ENCODE peak calls at places on chromosome 6, in five cellular contexts. X, W, A, H and L are unnamed samples.
A peak's percentile ranks its signal among the peaks of the same experiment; 100 is the strongest.

GRCh38 chr6:7112741-7113313 is 5.1 kb downstream of the RREB1 start:
- DNase-seq in X (peak; percentile 69), W (peak; percentile 82), A (no peak), H (peak; percentile 63), L (peak; percentile 39)

GRCh38 chr6:107185570-107185969 is 70.3 kb upstream of the BEND3 start:
- DNase-seq in X (no peak), W (no peak), A (no peak), H (no peak), L (no peak)

GRCh38 chr6:137489410-137490371 is 4.5 kb downstream of the OLIG3 start:
- DNase-seq in X (no peak), W (no peak), A (peak; percentile 46), H (no peak), L (no peak)

GRCh38 chr6:44022296-44022661 is 105.0 kb downstream of the MRPL14 start:
- DNase-seq in X (peak; percentile 45), W (no peak), A (no peak), H (no peak), L (no peak)

GRCh38 chr6:96939019-96939805 is 14.7 kb downstream of the KLHL32 start:
- DNase-seq in X (no peak), W (no peak), A (no peak), H (peak; percentile 25), L (peak; percentile 53)

GRCh38 chr6:34237722-34238506 is 1.2 kb downstream of the HMGA1 start:
- DNase-seq in X (peak; percentile 81), W (peak; percentile 80), A (no peak), H (peak; percentile 87), L (no peak)

GRCh38 chr6:121645100-121645745 is 209.8 kb downstream of the GJA1 start:
- DNase-seq in X (no peak), W (no peak), A (no peak), H (no peak), L (no peak)

GRCh38 chr6:146990284-146990683 is 213.9 kb upstream of the STXBP5 start:
- DNase-seq in X (no peak), W (no peak), A (no peak), H (no peak), L (no peak)

GRCh38 chr6:153215242-153215641 is 84.2 kb upstream of the RGS17 start:
- DNase-seq in X (no peak), W (no peak), A (no peak), H (no peak), L (no peak)

GRCh38 chr6:37029249-37029959 is 23.9 kb downstream of the FGD2 start:
- DNase-seq in X (peak; percentile 85), W (peak; percentile 84), A (peak; percentile 48), H (peak; percentile 59), L (no peak)

GRCh38 chr6:90294614-90294988 is 2.0 kb downstream of the BACH2 start:
- DNase-seq in X (no peak), W (no peak), A (no peak), H (peak; percentile 71), L (peak; percentile 16)

GRCh38 chr6:38554700-38555413 is 84.9 kb downstream of the BTBD9 start:
- DNase-seq in X (no peak), W (no peak), A (no peak), H (no peak), L (peak; percentile 23)

GRCh38 chr6:38794682-38795081 is 79.6 kb downstream of the DNAH8 start:
- DNase-seq in X (no peak), W (no peak), A (no peak), H (no peak), L (no peak)

GRCh38 chr6:155274533-155274932 is 10.7 kb downstream of the CLDN20 start:
- DNase-seq in X (no peak), W (no peak), A (no peak), H (no peak), L (peak; percentile 55)

GRCh38 chr6:90719321-90720195 is 132.7 kb upstream of the MAP3K7 start:
- DNase-seq in X (no peak), W (no peak), A (no peak), H (no peak), L (peak; percentile 5)

GRCh38 chr6:17200395-17200794 is 80.8 kb upstream of the RBM24 start:
- DNase-seq in X (no peak), W (no peak), A (no peak), H (no peak), L (no peak)

GRCh38 chr6:6534399-6534798 is 54.1 kb upstream of the LY86 start:
- DNase-seq in X (no peak), W (no peak), A (no peak), H (no peak), L (no peak)

GRCh38 chr6:108337721-108338120 is 42.9 kb downstream of the AFG1L start:
- DNase-seq in X (no peak), W (no peak), A (no peak), H (no peak), L (no peak)

GRCh38 chr6:166330612-166331011 is 11.7 kb downstream of the SFT2D1 start:
- DNase-seq in X (peak; percentile 72), W (no peak), A (peak; percentile 51), H (no peak), L (no peak)

GRCh38 chr6:15754035-15754705 is 91.3 kb upstream of the DTNBP1 start:
- DNase-seq in X (no peak), W (no peak), A (no peak), H (no peak), L (no peak)

GRCh38 chr6:110813813-110814487 is 1.3 kb downstream of the CDK19 start:
- DNase-seq in X (no peak), W (peak; percentile 47), A (peak; percentile 27), H (no peak), L (peak; percentile 36)

GRCh38 chr6:160306284-160306683 is 41.9 kb upstream of the SLC22A3 start:
- DNase-seq in X (no peak), W (no peak), A (no peak), H (no peak), L (no peak)

GRCh38 chr6:160297310-160297709 is 38.7 kb upstream of the SLC22A2 start:
- DNase-seq in X (no peak), W (no peak), A (no peak), H (no peak), L (no peak)

GRCh38 chr6:160299559-160299958 is 40.9 kb upstream of the SLC22A2 start:
- DNase-seq in X (no peak), W (no peak), A (no peak), H (no peak), L (no peak)

GRCh38 chr6:160300076-160300695 is 41.6 kb upstream of the SLC22A2 start:
- DNase-seq in X (no peak), W (no peak), A (no peak), H (no peak), L (peak; percentile 74)

DNA sequence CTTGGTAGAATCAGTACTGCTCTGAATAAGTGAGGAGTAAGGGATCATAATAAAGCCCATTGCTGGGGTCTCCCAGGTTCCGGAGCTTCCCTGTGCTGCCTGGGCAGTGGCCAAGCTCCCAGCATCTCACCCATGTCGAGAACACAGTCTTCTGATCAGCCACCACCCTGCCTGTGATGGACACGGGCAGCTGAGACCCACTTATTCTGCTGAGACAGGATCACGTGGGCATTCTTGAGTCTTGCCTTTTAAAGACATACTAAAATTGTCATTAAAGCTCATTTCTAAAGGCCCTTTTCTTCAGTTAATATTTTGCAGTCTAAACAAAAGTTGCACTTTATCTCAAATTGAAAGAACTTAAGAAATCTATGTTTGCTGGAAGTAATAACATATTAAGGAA is 42.7 kb upstream of the SLC22A2 start:
- DNase-seq in X (no peak), W (no peak), A (no peak), H (no peak), L (no peak)
- H3K27ac ChIP-seq in X (no peak overlapping the region), W (no peak overlapping the region), A (no peak overlapping the region), H (no peak overlapping the region), L (peak overlapping the region; percentile 90)

GRCh38 chr6:106085687-106085983 is 501 bp upstream of the PRDM1 start:
- DNase-seq in X (no peak), W (no peak), A (no peak), H (no peak), L (no peak)
- H3K27ac ChIP-seq in X (peak overlapping the region; percentile 61), W (peak overlapping the region; percentile 70), A (no peak overlapping the region), H (peak overlapping the region; percentile 72), L (no peak overlapping the region)

GRCh38 chr6:157911786-157912185 is 69.9 kb upstream of the SYNJ2 start:
- DNase-seq in X (no peak), W (no peak), A (no peak), H (no peak), L (no peak)

GRCh38 chr6:157911278-157911677 is 70.4 kb upstream of the SYNJ2 start:
- DNase-seq in X (no peak), W (no peak), A (no peak), H (no peak), L (no peak)

GRCh38 chr6:157909282-157909664 is 72.4 kb upstream of the SYNJ2 start:
- DNase-seq in X (no peak), W (no peak), A (no peak), H (no peak), L (no peak)

GRCh38 chr6:157908369-157909281 is 73.0 kb upstream of the SYNJ2 start:
- DNase-seq in X (no peak), W (no peak), A (no peak), H (no peak), L (no peak)

GRCh38 chr6:157912326-157912725 is 69.3 kb upstream of the SYNJ2 start:
- DNase-seq in X (no peak), W (no peak), A (no peak), H (no peak), L (no peak)
- H3K27ac ChIP-seq in X (no peak overlapping the region), W (no peak overlapping the region), A (no peak overlapping the region), H (no peak overlapping the region), L (no peak overlapping the region)

GRCh38 chr6:29763491-29764289 is 40.5 kb downstream of the HLA-F start:
- DNase-seq in X (no peak), W (no peak), A (no peak), H (peak; percentile 27), L (peak; percentile 54)
- H3K27ac ChIP-seq in X (no peak overlapping the region), W (no peak overlapping the region), A (no peak overlapping the region), H (no peak overlapping the region), L (peak overlapping the region; percentile 98)

DNA sequence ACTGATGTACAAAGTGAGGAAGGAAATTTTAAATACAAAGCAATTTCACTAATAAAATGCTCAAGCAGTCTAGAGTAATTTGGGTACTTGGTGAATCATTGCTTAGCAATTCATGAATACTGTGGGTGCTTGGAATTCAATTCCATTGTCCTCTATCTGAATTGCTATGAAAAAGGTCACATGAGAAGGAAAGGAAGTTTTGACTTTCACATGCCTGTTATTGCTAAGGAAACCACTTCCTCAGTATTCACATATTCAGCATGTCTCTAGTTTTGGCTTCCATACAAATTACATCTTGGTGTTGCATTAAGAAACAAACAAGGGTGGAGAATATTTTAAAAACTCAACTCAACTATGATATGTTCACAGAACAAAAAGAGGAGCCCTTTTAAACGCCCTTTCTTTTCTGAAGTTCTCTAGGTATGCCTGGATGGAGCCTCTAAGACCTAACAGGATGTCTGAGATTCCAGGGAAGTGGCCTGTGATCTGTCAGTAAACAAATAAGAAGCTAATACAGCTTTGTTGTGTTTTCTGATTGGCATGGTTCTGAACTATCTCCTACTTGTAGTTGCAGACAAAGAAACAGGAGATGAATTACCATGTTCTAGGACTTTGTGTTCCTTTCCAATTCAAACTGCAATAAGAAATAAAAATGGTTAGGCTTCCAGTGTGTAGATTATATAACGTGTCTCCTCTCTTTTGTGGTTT is 190.4 kb downstream of the OGFRL1 start:
- DNase-seq in X (no peak), W (no peak), A (no peak), H (no peak), L (peak; percentile 60)
- H3K27ac ChIP-seq in X (peak overlapping the region; percentile 78), W (no peak overlapping the region), A (peak overlapping the region; percentile 21), H (no peak overlapping the region), L (no peak overlapping the region)

DNA sequence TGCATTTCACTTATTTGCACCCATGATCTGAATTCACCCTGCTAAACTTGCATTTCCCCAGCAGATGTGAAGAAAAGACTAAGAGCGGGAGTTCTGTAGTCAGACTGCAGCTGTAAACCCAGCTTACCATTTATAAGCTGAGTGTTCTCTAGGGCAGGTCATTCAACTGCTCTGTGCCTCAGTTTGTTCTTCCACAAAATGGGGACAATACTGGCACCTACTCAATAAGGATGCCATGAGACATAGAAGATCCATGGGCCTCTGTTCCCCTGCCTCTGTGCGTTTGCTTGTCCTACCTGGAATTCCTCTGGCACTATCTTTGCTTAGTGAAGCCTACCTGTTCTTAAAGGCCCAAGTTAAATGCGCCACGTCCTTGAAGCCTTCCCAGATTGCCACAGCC is 12.2 kb upstream of the MDFI start:
- DNase-seq in X (no peak), W (no peak), A (no peak), H (no peak), L (no peak)
- H3K27ac ChIP-seq in X (no peak overlapping the region), W (no peak overlapping the region), A (no peak overlapping the region), H (no peak overlapping the region), L (peak overlapping the region; percentile 97)